ENCODE peak calls at places on chromosomes 3 and 15, in nine cellular contexts. A is A549, U is ovary, J is tibial nerve, M is stomach, P is H1, S is sigmoid colon, Y is HepG2, E is suprapubic skin. V is an unnamed sample.

GRCh38 chr3:143608966-143609365 is 239.3 kb downstream of the SLC9A9 start:
- DNase-seq in J (no peak), P (no peak), M (no peak), E (no peak), Y (no peak), S (no peak), A (no peak), U (no peak), V (no peak)

GRCh38 chr3:100045696-100046095 is 68.6 kb downstream of the FILIP1L start:
- DNase-seq in Y (no peak), E (peak; percentile 84), A (no peak), P (peak; percentile 13), J (peak; percentile 61), U (peak; percentile 42), M (no peak), S (peak; percentile 87), V (peak; percentile 56)

GRCh38 chr15:58213587-58214360 is 75.6 kb downstream of the AQP9 start:
- DNase-seq in S (no peak), M (no peak), P (no peak), E (no peak), U (no peak), J (no peak), A (no peak), Y (no peak), V (no peak)

GRCh38 chr3:41489205-41489604 is 289.9 kb downstream of the CTNNB1 start:
- DNase-seq in M (no peak), E (no peak), A (no peak), S (no peak), Y (no peak), U (no peak), P (no peak), J (no peak), V (no peak)

GRCh38 chr3:52221141-52221562 is 4.3 kb downstream of the TLR9 start:
- DNase-seq in M (no peak), S (no peak), Y (no peak), P (no peak), J (no peak), A (no peak), U (no peak), E (no peak), V (no peak)

GRCh38 chr3:49662720-49663413 is 11.3 kb upstream of the APEH start:
- DNase-seq in P (no peak), J (no peak), M (no peak), E (no peak), U (no peak), Y (no peak), A (no peak), S (no peak), V (no peak)

GRCh38 chr3:138578961-138579574 is 15.0 kb downstream of the CEP70 start:
- DNase-seq in J (no peak), Y (no peak), E (no peak), P (no peak), A (no peak), M (no peak), S (no peak), U (no peak), V (no peak)

GRCh38 chr15:62977952-62978811 is 64.4 kb upstream of the TPM1 start:
- DNase-seq in U (no peak), S (no peak), A (no peak), J (no peak), P (no peak), Y (no peak), E (no peak), M (no peak), V (no peak)

GRCh38 chr3:48564022-48564421 is 441 bp upstream of the UCN2 start:
- DNase-seq in J (peak; percentile 28), M (peak; percentile 28), P (no peak), E (no peak), S (peak; percentile 76), A (peak; percentile 56), Y (peak; percentile 58), U (no peak), V (peak; percentile 37)

GRCh38 chr15:59687831-59688230 is 1.3 kb downstream of the BNIP2 start:
- DNase-seq in E (no peak), Y (peak; percentile 15), P (no peak), J (no peak), A (no peak), S (no peak), M (no peak), U (no peak), V (no peak)
- TF ChIP-seq EP300 in E (no peak), Y (no peak), P (no peak), J (no peak), A (no peak), S (no peak), M (no peak), U (no peak), V (no peak)

GRCh38 chr15:75584121-75584520 is 5.0 kb upstream of the PTPN9 start:
- DNase-seq in M (no peak), J (no peak), U (peak; percentile 20), P (no peak), S (no peak), Y (no peak), A (no peak), E (no peak), V (no peak)

GRCh38 chr15:75578206-75578947 is 738 bp downstream of the PTPN9 start:
- DNase-seq in E (no peak), M (peak; percentile 44), S (no peak), P (no peak), J (no peak), A (no peak), U (peak; percentile 18), Y (no peak), V (peak; percentile 44)

GRCh38 chr15:75578948-75579908 is at the start of gene PTPN9:
- DNase-seq in P (peak; percentile 69), S (peak; percentile 88), M (peak; percentile 77), U (peak; percentile 80), Y (peak; percentile 66), E (peak; percentile 89), A (peak; percentile 77), J (peak; percentile 70), V (peak; percentile 85)

GRCh38 chr15:75589071-75589470 is 10.0 kb upstream of the PTPN9 start:
- DNase-seq in Y (no peak), M (no peak), J (no peak), E (no peak), U (no peak), P (no peak), A (no peak), S (no peak), V (no peak)

GRCh38 chr15:75583689-75584088 is 4.6 kb upstream of the PTPN9 start:
- DNase-seq in Y (no peak), U (peak; percentile 19), M (no peak), P (no peak), E (no peak), A (no peak), S (no peak), J (no peak), V (no peak)
- TF ChIP-seq POLR2A in Y (no peak), U (no peak), M (no peak), P (no peak), E (no peak), A (no peak), S (no peak), J (no peak), V (no peak)

GRCh38 chr15:65368300-65368617 is 9.5 kb downstream of the IGDCC3 start:
- DNase-seq in P (peak; percentile 60), S (no peak), M (no peak), E (no peak), U (no peak), A (no peak), Y (no peak), J (no peak), V (no peak)
- H3K27ac ChIP-seq in P (peak overlapping the region; percentile 26), S (no peak overlapping the region), M (no peak overlapping the region), E (no peak overlapping the region), U (no peak overlapping the region), A (no peak overlapping the region), Y (peak overlapping the region; percentile 85), J (no peak overlapping the region), V (no peak overlapping the region)

GRCh38 chr3:159787794-159788205 is 200.8 kb upstream of the IL12A start:
- DNase-seq in Y (peak; percentile 64), J (no peak), S (no peak), U (no peak), M (no peak), E (no peak), P (no peak), A (peak; percentile 50), V (peak; percentile 66)

GRCh38 chr3:159788291-159788690 is 200.3 kb upstream of the IL12A start:
- DNase-seq in J (no peak), A (no peak), Y (no peak), S (no peak), U (no peak), M (no peak), E (no peak), P (no peak), V (no peak)

GRCh38 chr3:159786489-159787181 is 202.0 kb upstream of the IL12A start:
- DNase-seq in E (no peak), S (no peak), P (no peak), Y (no peak), A (no peak), M (no peak), J (no peak), U (no peak), V (no peak)

GRCh38 chr3:159788987-159789386 is 199.6 kb upstream of the IL12A start:
- DNase-seq in U (no peak), J (no peak), S (no peak), A (no peak), P (no peak), E (no peak), M (no peak), Y (no peak), V (no peak)

DNA sequence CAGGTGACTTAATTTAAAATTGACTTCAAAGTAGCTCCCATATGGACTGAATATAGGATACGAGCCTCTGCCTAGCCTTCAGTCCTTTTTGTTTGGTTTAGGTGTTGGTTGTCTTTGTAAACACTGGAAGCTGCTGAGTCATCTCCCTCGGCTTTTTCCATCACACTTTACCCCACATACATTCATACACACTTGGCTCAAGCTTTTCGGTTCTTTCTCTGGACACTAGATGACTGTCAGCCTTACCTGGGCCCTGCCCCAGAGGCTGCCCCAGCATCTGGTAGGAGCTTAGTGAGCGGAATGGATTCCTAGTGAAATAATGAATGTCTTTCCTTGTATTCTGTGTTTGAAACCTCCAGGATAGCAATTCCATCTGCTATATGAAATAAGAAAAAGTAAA is 201.4 kb upstream of the IL12A start:
- DNase-seq in M (no peak), U (no peak), A (peak; percentile 65), Y (peak; percentile 85), P (no peak), J (no peak), E (no peak), S (no peak), V (peak; percentile 64)
- TF ChIP-seq EP300 in M (no peak), U (no peak), A (peak; percentile 31), Y (peak; percentile 90), P (no peak), J (no peak), E (no peak), S (peak; percentile 30), V (no peak)